ENCODE peak calls at places on chromosomes 5 and 9, in nine cellular contexts. O, I, U, H, L, X, R, A and C are unnamed samples.
A peak's percentile ranks its signal among the peaks of the same experiment; 100 is the strongest.

GRCh38 chr9:113403651-113404050 is 2.6 kb upstream of the ALAD start:
- DNase-seq in A (no peak), L (no peak), H (no peak), X (no peak), I (no peak), U (no peak), R (no peak), O (peak; percentile 13), C (no peak)

GRCh38 chr5:1101991-1102713 is 9.7 kb downstream of the SLC12A7 start:
- DNase-seq in H (no peak), L (no peak), X (peak; percentile 42), I (no peak), R (peak; percentile 25), U (no peak), A (no peak), O (no peak), C (peak; percentile 86)

GRCh38 chr9:38417003-38417965 is 7.0 kb downstream of the IGFBPL1 start:
- DNase-seq in U (peak; percentile 29), A (no peak), R (no peak), X (peak; percentile 59), H (peak; percentile 56), O (no peak), I (peak; percentile 24), L (peak; percentile 17), C (no peak)

GRCh38 chr5:22560115-22560514 is 293.0 kb downstream of the CDH12 start:
- DNase-seq in L (peak; percentile 93), R (no peak), H (no peak), U (no peak), X (no peak), I (no peak), A (no peak), O (peak; percentile 67), C (no peak)

GRCh38 chr9:72947987-72948465 is 4.8 kb downstream of the ALDH1A1 start:
- DNase-seq in H (no peak), L (no peak), O (no peak), U (no peak), I (no peak), R (no peak), X (no peak), A (no peak), C (no peak)

GRCh38 chr5:132363431-132364112 is 5.9 kb upstream of the SLC22A5 start:
- DNase-seq in U (peak; percentile 7), O (peak; percentile 88), A (no peak), R (no peak), X (no peak), I (no peak), H (no peak), L (peak; percentile 95), C (no peak)

GRCh38 chr5:94218374-94218773 is 400.0 kb downstream of the KIAA0825 start:
- DNase-seq in I (no peak), O (peak; percentile 52), R (no peak), X (no peak), A (no peak), L (peak; percentile 11), H (no peak), U (no peak), C (no peak)

GRCh38 chr5:62931551-62931950 is 352.9 kb downstream of the LRRC70 start:
- DNase-seq in U (no peak), R (no peak), I (no peak), A (no peak), L (no peak), O (no peak), X (no peak), H (no peak), C (no peak)

GRCh38 chr5:134614461-134615085 is 18.1 kb downstream of the SAR1B start:
- DNase-seq in H (no peak), I (no peak), A (no peak), X (no peak), U (no peak), L (no peak), O (no peak), R (no peak), C (no peak)

GRCh38 chr9:91711755-91712591 is 238.1 kb downstream of the ROR2 start:
- DNase-seq in H (no peak), X (no peak), L (no peak), U (no peak), I (peak; percentile 83), A (no peak), O (no peak), R (peak; percentile 38), C (no peak)

GRCh38 chr5:139064613-139065012 is 133.6 kb downstream of the SIL1 start:
- DNase-seq in O (no peak), L (peak; percentile 20), H (no peak), X (no peak), A (no peak), I (no peak), U (peak; percentile 92), R (no peak), C (no peak)

GRCh38 chr9:93267091-93267541 is 83.2 kb downstream of the WNK2 start:
- DNase-seq in X (no peak), I (no peak), O (no peak), R (no peak), H (no peak), U (no peak), A (no peak), L (no peak), C (no peak)

GRCh38 chr9:130058154-130058553 is 4.4 kb downstream of the GPR107 start:
- DNase-seq in R (no peak), A (no peak), H (no peak), X (no peak), O (no peak), U (no peak), I (no peak), L (no peak), C (no peak)

GRCh38 chr9:26863074-26863473 is 29.5 kb downstream of the CAAP1 start:
- DNase-seq in X (no peak), H (no peak), O (peak; percentile 2), I (peak; percentile 8), L (no peak), R (no peak), U (no peak), A (no peak), C (no peak)

GRCh38 chr9:4615778-4616177 is 46.3 kb upstream of the PLPP6 start:
- DNase-seq in I (no peak), A (no peak), X (no peak), L (no peak), H (no peak), O (no peak), R (no peak), U (no peak), C (no peak)

GRCh38 chr5:131305906-131306305 is 42.1 kb downstream of the CDC42SE2 start:
- DNase-seq in R (no peak), X (no peak), I (no peak), O (peak; percentile 2), U (no peak), L (peak; percentile 42), H (no peak), A (no peak), C (no peak)

GRCh38 chr5:181215997-181216982 is 6.8 kb upstream of the TRIM41 start:
- DNase-seq in L (peak; percentile 48), U (no peak), A (no peak), X (no peak), H (no peak), R (no peak), O (peak; percentile 31), I (peak; percentile 55), C (no peak)

GRCh38 chr5:124239572-124239971 is 506.9 kb downstream of the ZNF608 start:
- DNase-seq in U (no peak), I (no peak), A (no peak), X (no peak), R (no peak), O (no peak), L (no peak), H (no peak), C (no peak)

GRCh38 chr5:169826618-169827017 is 153.7 kb downstream of the INSYN2B start:
- DNase-seq in L (no peak), X (no peak), H (no peak), U (no peak), O (peak; percentile 18), A (no peak), R (no peak), I (no peak), C (no peak)

GRCh38 chr5:149599375-149599774 is 18.1 kb downstream of the ARHGEF37 start:
- DNase-seq in A (no peak), R (no peak), I (no peak), U (no peak), H (no peak), O (no peak), L (no peak), X (no peak), C (no peak)